ENCODE peak calls at places on chromosomes 16 and 17, in five cellular contexts. B is mesenchymal stem cell, P is H1, V is IMR-90, O is mesendoderm. I is an unnamed sample.

GRCh38 chr17:74770498-74771318 is 5.4 kb downstream of the NAT9 start:
- DNase-seq in V (peak; percentile 24), B (peak; percentile 49), O (peak; percentile 77), P (peak; percentile 82), I (peak; percentile 66)

GRCh38 chr17:71726320-71726719 is 394.5 kb upstream of the SOX9 start:
- DNase-seq in O (no peak), P (no peak), V (no peak), B (no peak), I (no peak)

GRCh38 chr17:64133546-64134215 is 3.7 kb upstream of the ERN1 start:
- DNase-seq in P (no peak), B (peak; percentile 74), O (peak; percentile 72), V (peak; percentile 70), I (peak; percentile 89)

GRCh38 chr17:10875411-10875810 is 37.5 kb upstream of the PIRT start:
- DNase-seq in O (peak; percentile 74), V (no peak), B (no peak), P (peak; percentile 78), I (no peak)

GRCh38 chr16:73202176-73202729 is 154.3 kb upstream of the ZFHX3 start:
- DNase-seq in O (no peak), V (peak; percentile 97), P (no peak), B (no peak), I (no peak)

GRCh38 chr17:17851101-17851500 is 14.3 kb upstream of the SREBF1 start:
- DNase-seq in O (no peak), P (no peak), B (no peak), V (no peak), I (no peak)

GRCh38 chr17:41559548-41559947 is 12.3 kb downstream of the KRT9 start:
- DNase-seq in B (peak; percentile 39), P (no peak), O (no peak), V (peak; percentile 41), I (peak; percentile 5)

GRCh38 chr16:19885456-19886060 is 910 bp upstream of the GPRC5B start:
- DNase-seq in V (no peak), O (no peak), B (no peak), P (peak; percentile 68), I (no peak)

DNA sequence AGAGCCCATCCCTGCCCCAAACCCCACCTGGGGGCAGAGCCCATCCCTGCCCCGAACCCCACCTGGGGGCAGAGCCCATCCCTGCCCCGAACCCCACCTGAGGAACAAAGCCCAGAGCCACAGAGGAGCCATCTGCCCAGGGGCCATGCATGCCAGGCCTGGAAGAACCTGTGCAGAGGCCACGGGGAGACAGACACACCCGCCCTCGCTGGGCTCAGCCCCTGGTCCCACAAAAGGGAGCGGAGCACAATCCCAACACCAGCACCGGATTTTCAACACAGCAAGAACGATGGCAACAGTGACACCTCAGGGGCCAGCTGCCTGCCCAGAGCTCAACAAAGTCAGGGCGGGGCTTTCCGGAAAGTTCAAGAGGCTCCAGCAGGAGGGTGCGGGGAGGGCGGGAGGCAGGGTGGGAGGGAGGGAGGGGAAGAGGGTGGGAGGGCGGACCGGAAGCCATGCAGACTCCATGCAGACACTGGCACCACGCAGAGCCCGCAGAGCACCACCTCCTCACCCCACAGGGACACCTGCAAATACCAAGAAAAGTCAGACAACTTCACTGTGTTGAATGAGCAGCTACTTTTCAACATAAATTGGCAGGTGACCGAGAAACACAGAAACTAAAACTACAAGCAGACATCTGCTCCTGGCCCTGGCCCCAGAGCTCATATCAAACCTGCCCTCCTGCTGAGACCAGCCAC is 27.9 kb upstream of the C16orf95 start:
- DNase-seq in O (peak; percentile 38), P (no peak), V (no peak), B (no peak), I (no peak)
- H2AK5ac ChIP-seq in O (no peak overlapping the region), P (no peak overlapping the region), V (no peak overlapping the region), B (no peak overlapping the region), I (no peak overlapping the region)

GRCh38 chr17:1505586-1505985 is 10.8 kb downstream of the INPP5K start:
- DNase-seq in V (no peak), O (no peak), B (no peak), P (no peak), I (no peak)
- H2AK5ac ChIP-seq in V (no peak overlapping the region), O (no peak overlapping the region), B (no peak overlapping the region), P (no peak overlapping the region), I (no peak overlapping the region)

DNA sequence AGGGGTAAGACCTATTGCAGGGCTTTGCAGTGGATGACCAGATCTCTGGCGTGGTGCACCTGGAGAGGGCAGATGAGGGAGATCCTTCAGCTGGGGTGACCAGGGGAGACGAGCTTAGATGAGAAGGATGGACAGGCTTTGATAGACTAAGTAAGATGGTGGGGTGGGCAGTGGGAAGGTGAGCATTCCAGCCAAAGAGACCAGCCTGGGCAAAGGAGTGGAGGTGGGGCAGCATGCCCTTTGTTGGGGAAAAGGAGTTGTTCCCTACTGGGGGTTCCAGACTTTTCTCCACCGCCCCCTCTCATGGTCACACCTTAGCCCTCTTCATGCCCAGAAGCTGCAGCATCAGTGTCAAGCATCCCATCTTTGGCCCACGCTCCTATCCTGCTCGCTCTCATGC is 27.6 kb downstream of the ANKRD40 start:
- DNase-seq in B (no peak), P (no peak), V (no peak), O (no peak), I (no peak)
- H2AK5ac ChIP-seq in B (no peak overlapping the region), P (no peak overlapping the region), V (peak overlapping the region; percentile 64), O (no peak overlapping the region), I (no peak overlapping the region)

GRCh38 chr16:49734330-49734729 is 121.6 kb downstream of the ZNF423 start:
- DNase-seq in O (peak; percentile 30), P (no peak), V (no peak), B (no peak), I (no peak)
- H2AK5ac ChIP-seq in O (no peak overlapping the region), P (no peak overlapping the region), V (no peak overlapping the region), B (no peak overlapping the region), I (no peak overlapping the region)